ENCODE peak calls at places on chromosomes 1 and 21, in six cellular contexts. C is lower leg skin, T is lower lobe of right lung, I is thoracic aorta, O is heart left ventricle, J is IMR-90. P is an unnamed sample.

GRCh38 chr1:167916766-167917511 is 3.0 kb upstream of the ADCY10 start:
- DNase-seq in C (no peak), T (no peak), I (no peak), O (no peak), J (no peak), P (no peak)

GRCh38 chr1:90959352-90960206 is 62.3 kb downstream of the ZNF644 start:
- DNase-seq in C (no peak), T (no peak), I (no peak), O (no peak), J (peak), P (no peak)

GRCh38 chr1:151832318-151832984 is 849 bp upstream of the RORC start:
- DNase-seq in C (peak), T (peak), I (no peak), O (peak), J (peak), P (no peak)

GRCh38 chr1:108051625-108052382 is 86.8 kb upstream of the VAV3 start:
- DNase-seq in C (no peak), T (no peak), I (no peak), O (no peak), J (no peak), P (no peak)

GRCh38 chr1:228150021-228150457 is 309 bp downstream of the GJC2 start:
- DNase-seq in C (peak), T (no peak), I (no peak), O (peak), J (no peak), P (no peak)

GRCh38 chr1:33624991-33625870 is 152.8 kb downstream of the ZSCAN20 start:
- DNase-seq in C (peak), T (no peak), I (no peak), O (no peak), J (no peak), P (peak)

GRCh38 chr1:27360159-27361043 is 6.4 kb downstream of the MAP3K6 start:
- DNase-seq in C (no peak), T (peak), I (no peak), O (no peak), J (no peak), P (no peak)

GRCh38 chr1:217139513-217139912 is 416.3 kb upstream of the ESRRG start:
- DNase-seq in C (no peak), T (no peak), I (no peak), O (no peak), J (no peak), P (no peak)

GRCh38 chr1:17881761-17882160 is 126.6 kb downstream of the ACTL8 start:
- DNase-seq in C (peak), T (no peak), I (no peak), O (no peak), J (no peak), P (no peak)

GRCh38 chr1:227342075-227342829 is 24.0 kb upstream of the CDC42BPA start:
- DNase-seq in C (no peak), T (no peak), I (no peak), O (no peak), J (no peak), P (no peak)

GRCh38 chr1:15224259-15224869 is 22.7 kb upstream of the FHAD1 start:
- DNase-seq in C (peak), T (no peak), I (no peak), O (no peak), J (no peak), P (no peak)

GRCh38 chr1:41102208-41102607 is 80.7 kb upstream of the SLFNL1 start:
- DNase-seq in C (peak), T (peak), I (peak), O (peak), J (peak), P (peak)

GRCh38 chr1:94160811-94161210 is 39.9 kb upstream of the ABCA4 start:
- DNase-seq in C (no peak), T (no peak), I (no peak), O (no peak), J (peak), P (no peak)

GRCh38 chr21:28776251-28776650 is 216.4 kb downstream of the LTN1 start:
- DNase-seq in C (no peak), T (no peak), I (no peak), O (no peak), J (peak), P (no peak)

GRCh38 chr1:169494343-169494742 is 8.6 kb upstream of the SLC19A2 start:
- DNase-seq in C (no peak), T (no peak), I (no peak), O (no peak), J (no peak), P (no peak)

GRCh38 chr1:28663871-28664470 is 4.6 kb upstream of the GMEB1 start:
- DNase-seq in C (no peak), T (no peak), I (no peak), O (no peak), J (no peak), P (no peak)

GRCh38 chr1:167484726-167485125 is 33.6 kb downstream of the CD247 start:
- DNase-seq in C (no peak), T (no peak), I (no peak), O (no peak), J (no peak), P (no peak)

GRCh38 chr1:13766906-13767564 is 67.0 kb downstream of the PRDM2 start:
- DNase-seq in C (no peak), T (no peak), I (no peak), O (no peak), J (peak), P (no peak)

GRCh38 chr1:155527672-155528071 is 34.9 kb downstream of the ASH1L start:
- DNase-seq in C (no peak), T (no peak), I (no peak), O (no peak), J (no peak), P (no peak)

GRCh38 chr21:33492571-33492970 is 1.1 kb upstream of the DNAJC28 start:
- DNase-seq in C (no peak), T (no peak), I (no peak), O (no peak), J (peak), P (no peak)

GRCh38 chr1:37831809-37832208 is 23.8 kb upstream of the YRDC start:
- DNase-seq in C (no peak), T (no peak), I (no peak), O (no peak), J (no peak), P (no peak)

GRCh38 chr1:180672505-180672904 is 40.7 kb downstream of the XPR1 start:
- DNase-seq in C (no peak), T (no peak), I (no peak), O (no peak), J (no peak), P (no peak)

GRCh38 chr1:51417496-51418383 is 87.4 kb upstream of the TTC39A start:
- DNase-seq in C (no peak), T (no peak), I (no peak), O (no peak), J (peak), P (no peak)

GRCh38 chr1:182041615-182042014 is 19.9 kb downstream of the ZNF648 start:
- DNase-seq in C (no peak), T (no peak), I (no peak), O (no peak), J (no peak), P (no peak)

GRCh38 chr1:213793482-213794067 is 194.2 kb upstream of the PROX1 start:
- DNase-seq in C (no peak), T (no peak), I (no peak), O (no peak), J (no peak), P (no peak)

GRCh38 chr1:234322979-234323378 is 50.3 kb upstream of the COA6 start:
- DNase-seq in C (no peak), T (peak), I (no peak), O (no peak), J (peak), P (no peak)

GRCh38 chr1:187971851-187972250 is 1143.1 kb downstream of the PLA2G4A start:
- DNase-seq in C (no peak), T (no peak), I (no peak), O (no peak), J (no peak), P (no peak)

GRCh38 chr1:3283849-3284248 is 170.6 kb upstream of the ARHGEF16 start:
- DNase-seq in C (no peak), T (no peak), I (no peak), O (no peak), J (no peak), P (no peak)

GRCh38 chr1:220271706-220272046 is 577 bp downstream of the RAB3GAP2 start:
- DNase-seq in C (no peak), T (no peak), I (no peak), O (no peak), J (peak), P (no peak)

GRCh38 chr1:198122693-198123092 is 34.1 kb upstream of the NEK7 start:
- DNase-seq in C (no peak), T (no peak), I (no peak), O (no peak), J (peak), P (no peak)

GRCh38 chr1:198121058-198121829 is 35.6 kb upstream of the NEK7 start:
- DNase-seq in C (no peak), T (no peak), I (no peak), O (no peak), J (peak), P (no peak)

GRCh38 chr1:198123146-198123545 is 33.7 kb upstream of the NEK7 start:
- DNase-seq in C (no peak), T (no peak), I (no peak), O (no peak), J (peak), P (no peak)

GRCh38 chr1:198125995-198126758 is 30.6 kb upstream of the NEK7 start:
- DNase-seq in C (no peak), T (no peak), I (no peak), O (no peak), J (peak), P (no peak)

GRCh38 chr1:198124665-198125064 is 32.1 kb upstream of the NEK7 start:
- DNase-seq in C (no peak), T (no peak), I (no peak), O (no peak), J (no peak), P (no peak)
- TF ChIP-seq CTCF in C (no peak), T (no peak), I (no peak), O (no peak), J (no peak), P (no peak)

GRCh38 chr1:47004004-47004403 is 19.5 kb upstream of the CYP4X1 start:
- DNase-seq in C (no peak), T (no peak), I (no peak), O (no peak), J (no peak), P (no peak)

GRCh38 chr1:46996659-46997281 is 26.7 kb upstream of the CYP4X1 start:
- DNase-seq in C (no peak), T (no peak), I (no peak), O (no peak), J (no peak), P (no peak)

DNA sequence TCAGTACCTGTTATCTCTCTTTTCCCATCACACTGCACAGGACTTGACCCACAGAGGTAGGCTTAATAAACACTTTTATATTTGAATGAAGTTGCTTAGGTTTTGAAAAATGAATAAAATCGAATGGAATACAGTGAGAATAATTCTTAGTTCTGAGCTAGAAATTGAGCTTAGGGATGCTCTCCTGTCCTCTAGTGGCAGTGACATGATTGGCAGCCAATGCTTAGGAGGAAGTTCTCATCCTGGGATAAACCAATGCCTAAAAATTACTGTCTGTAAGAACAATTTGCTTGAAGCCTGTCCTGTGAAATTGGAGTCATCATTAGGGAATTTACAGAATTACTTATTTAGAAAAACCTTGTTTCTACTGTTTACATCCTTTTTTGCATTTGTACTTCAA is 21.3 kb upstream of the CYP4X1 start:
- DNase-seq in C (no peak), T (no peak), I (no peak), O (no peak), J (no peak), P (no peak)
- TF ChIP-seq CTCF in C (no peak), T (no peak), I (no peak), O (no peak), J (no peak), P (peak)

DNA sequence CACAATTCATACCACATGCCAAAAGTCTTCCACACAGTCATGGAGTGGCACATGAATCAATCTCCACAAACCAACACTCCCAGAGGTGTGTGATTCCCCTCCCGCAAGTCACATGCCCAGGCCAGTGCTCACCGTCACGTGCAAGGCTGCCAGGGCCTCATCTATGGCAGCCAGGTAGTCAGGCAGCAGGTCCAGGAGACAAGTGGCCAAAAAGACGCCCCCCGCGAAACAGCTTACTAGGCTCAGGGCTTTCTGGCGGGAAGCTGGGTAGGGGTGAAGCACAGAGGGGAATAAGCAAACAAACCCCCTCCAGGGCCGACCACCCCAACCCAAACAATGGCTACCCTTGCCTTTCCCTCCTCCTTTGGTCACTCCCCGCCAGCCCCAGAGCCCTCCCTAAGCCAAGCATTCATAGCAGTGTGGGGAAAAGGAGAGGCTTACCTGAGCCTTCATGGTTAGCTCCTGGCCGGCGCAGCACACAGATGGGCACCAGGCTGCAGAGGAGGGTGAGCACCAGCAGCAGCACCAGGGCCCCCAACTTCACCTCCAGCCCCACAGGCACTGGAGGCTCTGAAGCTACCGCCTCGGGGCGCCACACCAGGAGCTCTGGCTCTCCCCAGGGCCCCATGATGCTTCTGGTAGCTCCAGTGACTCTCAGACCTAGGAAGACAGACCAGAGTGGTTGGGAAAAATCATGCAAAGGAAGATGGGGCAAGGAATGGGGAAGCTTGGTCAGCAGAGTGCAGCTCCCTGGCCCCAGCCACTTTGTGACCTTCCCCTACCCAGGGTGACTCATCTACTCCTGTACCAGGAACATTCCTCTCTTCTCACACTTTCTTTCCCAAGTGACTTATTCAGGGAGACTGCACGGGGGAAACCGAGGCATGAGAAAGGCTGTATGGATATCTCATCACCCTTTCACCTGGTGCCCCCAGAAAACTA is 978 bp downstream of the SLC39A1 start:
- DNase-seq in C (no peak), T (peak), I (no peak), O (no peak), J (peak), P (no peak)
- TF ChIP-seq CTCF in C (no peak), T (no peak), I (no peak), O (no peak), J (no peak), P (no peak)

DNA sequence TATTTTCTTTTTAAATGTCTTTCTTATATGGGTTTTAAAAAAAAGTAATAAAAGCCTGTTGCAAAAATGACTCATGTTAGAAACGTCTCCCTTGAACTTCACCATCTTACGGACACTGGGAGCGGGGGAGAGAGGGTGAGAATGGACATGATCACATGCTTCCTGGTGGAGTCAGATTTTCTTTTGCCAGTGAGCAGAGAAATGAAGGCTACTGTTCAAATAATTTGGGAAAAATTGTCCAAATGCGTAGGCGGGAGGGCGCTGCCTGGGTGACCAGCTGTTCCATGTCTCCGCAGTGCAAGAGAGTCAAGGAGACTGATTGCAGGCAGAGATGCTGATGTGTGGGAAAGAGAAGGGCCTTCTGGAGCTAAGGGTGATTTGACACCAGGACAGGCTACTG is 23.1 kb downstream of the EIF2D start:
- DNase-seq in C (no peak), T (no peak), I (no peak), O (no peak), J (peak), P (no peak)
- TF ChIP-seq CTCF in C (no peak), T (no peak), I (no peak), O (no peak), J (no peak), P (no peak)

GRCh38 chr21:44364151-44365053 is 11.0 kb downstream of the TRPM2 start:
- DNase-seq in C (peak), T (no peak), I (no peak), O (no peak), J (no peak), P (no peak)
- TF ChIP-seq CTCF in C (no peak), T (no peak), I (no peak), O (no peak), J (no peak), P (no peak)

P was measured in osteocyte.